ENCODE peak calls at places on chromosomes 12 and 14, in eight cellular contexts. L is mucosa of descending colon; I is fibroblast of lung; D is heart left ventricle; X is naive thymus-derived CD4-positive, alpha-beta T cell; U is neuronal stem cell; J is breast epithelium; Q is sigmoid colon. Z is an unnamed sample.

GRCh38 chr12:95083938-95084337 is 10.5 kb upstream of the NR2C1 start:
- DNase-seq in U (peak; percentile 87), I (peak; percentile 95), L (no peak), J (no peak), X (no peak), D (no peak), Q (peak; percentile 70), Z (no peak)

GRCh38 chr12:74689071-74689655 is 151.5 kb downstream of the ATXN7L3B start:
- DNase-seq in D (no peak), X (no peak), J (no peak), Q (no peak), I (peak; percentile 79), U (peak; percentile 4), L (no peak), Z (peak; percentile 67)

GRCh38 chr14:90288646-90289355 is 32.4 kb downstream of the PSMC1 start:
- DNase-seq in X (no peak), Q (no peak), U (no peak), J (no peak), I (peak; percentile 38), D (no peak), L (no peak), Z (no peak)

GRCh38 chr12:24922109-24922508 is 26.8 kb downstream of the BCAT1 start:
- DNase-seq in X (no peak), J (no peak), I (no peak), U (no peak), L (no peak), D (no peak), Q (no peak), Z (no peak)

GRCh38 chr12:32273712-32274111 is 125.6 kb upstream of the FGD4 start:
- DNase-seq in I (no peak), Q (no peak), D (no peak), J (no peak), L (no peak), X (no peak), U (peak; percentile 29), Z (no peak)

GRCh38 chr14:54593860-54594259 is 26.9 kb downstream of the SAMD4A start:
- DNase-seq in J (no peak), L (no peak), Q (no peak), I (no peak), U (no peak), D (no peak), X (no peak), Z (no peak)

GRCh38 chr12:288687-289086 is 26.1 kb upstream of the SLC6A13 start:
- DNase-seq in X (no peak), I (peak; percentile 14), Q (no peak), D (no peak), U (no peak), L (no peak), J (no peak), Z (peak; percentile 17)

GRCh38 chr12:59151243-59151642 is 230.9 kb upstream of the LRIG3 start:
- DNase-seq in X (no peak), D (no peak), I (peak; percentile 36), Q (no peak), J (no peak), L (no peak), U (no peak), Z (no peak)

GRCh38 chr12:21599143-21599999 is 5.3 kb downstream of the GYS2 start:
- DNase-seq in Q (no peak), D (no peak), U (no peak), L (no peak), J (no peak), X (no peak), I (no peak), Z (no peak)

GRCh38 chr14:77717608-77718305 is 9.9 kb downstream of the SLIRP start:
- DNase-seq in Q (no peak), X (no peak), L (no peak), J (no peak), D (no peak), I (no peak), U (no peak), Z (no peak)

GRCh38 chr12:116264525-116265070 is 12.9 kb downstream of the MED13L start:
- DNase-seq in L (no peak), I (no peak), D (no peak), X (no peak), J (no peak), U (no peak), Q (no peak), Z (no peak)

GRCh38 chr12:116266220-116266619 is 11.3 kb downstream of the MED13L start:
- DNase-seq in Q (no peak), L (no peak), J (no peak), I (peak; percentile 22), X (no peak), D (no peak), U (no peak), Z (peak; percentile 29)

GRCh38 chr12:116265361-116266128 is 11.9 kb downstream of the MED13L start:
- DNase-seq in U (no peak), J (no peak), X (no peak), Q (no peak), D (no peak), I (no peak), L (no peak), Z (no peak)

GRCh38 chr12:116266631-116267349 is 10.7 kb downstream of the MED13L start:
- DNase-seq in Q (no peak), X (no peak), J (no peak), D (no peak), I (peak; percentile 31), U (no peak), L (no peak), Z (no peak)

GRCh38 chr12:116267948-116268347 is 9.5 kb downstream of the MED13L start:
- DNase-seq in X (no peak), I (no peak), D (no peak), U (no peak), Q (no peak), L (no peak), J (no peak), Z (no peak)
- H3K4me1 ChIP-seq in X (peaks cover 13% of the 10 kb centered on the region), I (peaks cover 7% of the 10 kb centered on the region), D (peaks cover 62% of the 10 kb centered on the region), U (peaks cover 3% of the 10 kb centered on the region), Q (peaks cover 82% of the 10 kb centered on the region), L (peaks cover 17% of the 10 kb centered on the region), J (no peaks in the 10 kb centered on the region), Z (peaks cover 85% of the 10 kb centered on the region)

GRCh38 chr12:91309450-91309849 is 126.8 kb upstream of the DCN start:
- DNase-seq in D (no peak), J (no peak), I (no peak), Q (no peak), X (no peak), U (no peak), L (no peak), Z (no peak)
- H3K4me1 ChIP-seq in D (peaks cover 4% of the 10 kb centered on the region), J (no peaks in the 10 kb centered on the region), I (no peaks in the 10 kb centered on the region), Q (peaks cover 23% of the 10 kb centered on the region), X (no peaks in the 10 kb centered on the region), U (peaks cover 2% of the 10 kb centered on the region), L (no peaks in the 10 kb centered on the region), Z (no peaks in the 10 kb centered on the region)

DNA sequence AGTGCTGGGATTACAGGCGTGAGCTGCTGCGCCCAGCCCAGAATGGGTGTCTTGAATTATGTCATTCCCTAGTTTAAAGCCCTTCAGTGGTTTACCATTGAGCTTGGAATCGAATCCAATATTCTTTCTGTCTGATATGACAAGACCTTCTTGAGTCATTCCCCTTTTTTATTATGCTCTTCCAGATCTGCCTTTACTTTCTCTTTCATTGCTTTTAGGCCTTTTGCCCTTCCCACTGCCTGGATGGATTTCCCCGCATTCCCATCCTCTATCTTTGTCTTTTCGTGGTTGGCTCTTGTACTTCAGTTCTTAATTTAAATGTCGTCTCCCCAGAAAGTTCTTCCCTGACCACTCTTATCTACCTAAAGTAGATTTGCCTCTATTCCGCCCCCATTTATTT is 1.6 kb downstream of the TRAFD1 start:
- DNase-seq in I (peak; percentile 17), J (no peak), L (no peak), U (no peak), D (no peak), X (no peak), Q (no peak), Z (no peak)
- H3K4me1 ChIP-seq in I (peaks cover 24% of the 10 kb centered on the region), J (peaks cover 3% of the 10 kb centered on the region), L (peaks cover 36% of the 10 kb centered on the region), U (peaks cover 9% of the 10 kb centered on the region), D (peaks cover 72% of the 10 kb centered on the region), X (peaks cover 35% of the 10 kb centered on the region), Q (peaks cover 88% of the 10 kb centered on the region), Z (peaks cover 64% of the 10 kb centered on the region)

DNA sequence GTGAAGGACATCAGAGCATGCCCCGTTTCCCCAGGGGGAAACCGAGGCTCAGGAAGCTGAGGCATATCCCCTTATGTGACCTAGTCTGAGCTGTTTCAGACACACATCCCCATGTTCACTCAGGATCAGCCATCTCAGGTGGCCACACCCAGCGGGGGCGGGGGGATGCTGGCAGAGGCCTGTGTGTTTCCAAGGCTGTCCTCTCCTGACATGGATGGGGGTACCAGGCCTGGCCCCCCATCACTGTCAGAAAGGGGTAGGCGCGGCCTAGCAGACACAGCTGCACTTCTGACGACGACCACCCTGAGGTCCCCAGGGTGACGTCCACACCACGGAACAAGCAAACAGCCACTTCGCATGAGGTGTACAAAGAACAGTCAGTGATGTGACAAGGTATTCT is 22.0 kb downstream of the CCDC85C start:
- DNase-seq in I (no peak), D (no peak), U (no peak), L (no peak), J (no peak), X (no peak), Q (no peak), Z (no peak)
- H3K4me1 ChIP-seq in I (peaks cover 19% of the 10 kb centered on the region), D (peaks cover 41% of the 10 kb centered on the region), U (peaks cover 29% of the 10 kb centered on the region), L (peaks cover 33% of the 10 kb centered on the region), J (peaks cover under 1% of the 10 kb centered on the region), X (no peaks in the 10 kb centered on the region), Q (peaks cover 69% of the 10 kb centered on the region), Z (peaks cover 65% of the 10 kb centered on the region)

GRCh38 chr14:65354131-65354530 is 58.4 kb upstream of the FUT8 start:
- DNase-seq in D (no peak), I (no peak), X (no peak), J (no peak), U (no peak), L (no peak), Q (no peak), Z (no peak)

GRCh38 chr14:65354715-65355114 is 57.8 kb upstream of the FUT8 start:
- DNase-seq in Q (no peak), U (no peak), L (no peak), X (no peak), I (no peak), D (no peak), J (no peak), Z (no peak)

GRCh38 chr14:65359503-65359902 is 53.0 kb upstream of the FUT8 start:
- DNase-seq in Q (no peak), D (no peak), U (no peak), L (no peak), I (peak; percentile 78), J (no peak), X (no peak), Z (no peak)

GRCh38 chr14:65357091-65357490 is 55.4 kb upstream of the FUT8 start:
- DNase-seq in D (peak; percentile 26), J (no peak), I (no peak), X (no peak), U (no peak), L (no peak), Q (no peak), Z (no peak)

DNA sequence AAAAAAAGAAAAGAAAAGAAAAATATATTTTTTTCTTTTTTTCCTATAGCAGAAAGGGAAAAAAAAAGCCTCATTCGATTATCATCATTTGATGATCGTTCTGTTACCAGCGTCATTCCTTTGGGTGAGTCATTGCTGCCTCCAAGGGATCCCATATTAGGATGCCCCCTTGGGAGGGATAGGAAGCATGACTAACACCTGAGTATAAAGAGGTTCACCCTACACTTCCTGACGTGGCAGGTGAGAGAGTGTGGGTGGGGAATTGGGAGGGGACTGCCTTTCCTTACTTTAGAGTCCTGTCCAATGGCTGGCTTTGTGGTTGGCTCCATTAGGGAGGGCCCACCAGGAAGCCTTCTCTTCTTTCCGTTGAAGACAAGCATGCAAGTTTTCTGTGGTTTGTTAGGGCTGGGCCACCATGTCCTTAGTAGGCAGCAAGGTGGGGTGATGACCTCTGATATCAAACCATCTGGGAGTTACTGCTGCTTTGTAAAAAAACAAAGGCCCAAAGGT is 56.1 kb upstream of the FUT8 start:
- DNase-seq in I (peak; percentile 64), J (peak; percentile 32), Q (no peak), X (peak; percentile 48), U (no peak), L (no peak), D (no peak), Z (peak; percentile 41)
- H3K4me1 ChIP-seq in I (no peaks in the 10 kb centered on the region), J (no peaks in the 10 kb centered on the region), Q (peaks cover 38% of the 10 kb centered on the region), X (peaks cover 5% of the 10 kb centered on the region), U (no peaks in the 10 kb centered on the region), L (no peaks in the 10 kb centered on the region), D (no peaks in the 10 kb centered on the region), Z (peaks cover 20% of the 10 kb centered on the region)